ENCODE peak calls at places on chromosomes 6 and 20, in four cellular contexts. One of them, this sample, is unnamed.

GRCh38 chr6:118621799-118622470 is 29.5 kb downstream of the CEP85L start:
- DNase-seq in CD8-positive, alpha-beta T cell: no peak
- DNase-seq in left ventricle myocardium inferior: no peak
- DNase-seq in lower lobe of right lung: no peak
- DNase-seq in this sample: no peak

GRCh38 chr6:90100059-90100665 is 196.5 kb downstream of the BACH2 start:
- DNase-seq in CD8-positive, alpha-beta T cell: no peak
- DNase-seq in left ventricle myocardium inferior: no peak
- DNase-seq in lower lobe of right lung: no peak
- DNase-seq in this sample: no peak

GRCh38 chr20:62366370-62367135 is 559 bp downstream of the LAMA5 start:
- DNase-seq in CD8-positive, alpha-beta T cell: no peak
- DNase-seq in left ventricle myocardium inferior: peak; percentile 47
- DNase-seq in lower lobe of right lung: peak; percentile 76
- DNase-seq in this sample: no peak

GRCh38 chr6:97282726-97283617 is at the start of gene MMS22L:
- DNase-seq in CD8-positive, alpha-beta T cell: peak; percentile 80
- DNase-seq in left ventricle myocardium inferior: peak; percentile 93
- DNase-seq in lower lobe of right lung: peak; percentile 96
- DNase-seq in this sample: peak; percentile 95

GRCh38 chr6:130412556-130413290 is 46.9 kb downstream of the TMEM200A start:
- DNase-seq in CD8-positive, alpha-beta T cell: no peak
- DNase-seq in left ventricle myocardium inferior: no peak
- DNase-seq in lower lobe of right lung: no peak
- DNase-seq in this sample: no peak

GRCh38 chr6:151679081-151679480 is 128.4 kb upstream of the ESR1 start:
- DNase-seq in CD8-positive, alpha-beta T cell: no peak
- DNase-seq in left ventricle myocardium inferior: peak; percentile 38
- DNase-seq in lower lobe of right lung: no peak
- DNase-seq in this sample: no peak

GRCh38 chr20:51703446-51704287 is 64.5 kb downstream of the ATP9A start:
- DNase-seq in CD8-positive, alpha-beta T cell: no peak
- DNase-seq in left ventricle myocardium inferior: no peak
- DNase-seq in lower lobe of right lung: no peak
- DNase-seq in this sample: no peak

GRCh38 chr6:15429146-15430110 is 183.6 kb downstream of the JARID2 start:
- DNase-seq in CD8-positive, alpha-beta T cell: no peak
- DNase-seq in left ventricle myocardium inferior: no peak
- DNase-seq in lower lobe of right lung: no peak
- DNase-seq in this sample: no peak

GRCh38 chr20:41538810-41539596 is 79.2 kb downstream of the CHD6 start:
- DNase-seq in CD8-positive, alpha-beta T cell: no peak
- DNase-seq in left ventricle myocardium inferior: no peak
- DNase-seq in lower lobe of right lung: no peak
- DNase-seq in this sample: no peak

GRCh38 chr6:166464068-166464410 is 81.3 kb upstream of the MPC1 start:
- DNase-seq in CD8-positive, alpha-beta T cell: no peak
- DNase-seq in left ventricle myocardium inferior: no peak
- DNase-seq in lower lobe of right lung: no peak
- DNase-seq in this sample: no peak

GRCh38 chr20:62358171-62358719 is 8.9 kb downstream of the LAMA5 start:
- DNase-seq in CD8-positive, alpha-beta T cell: no peak
- DNase-seq in left ventricle myocardium inferior: peak; percentile 43
- DNase-seq in lower lobe of right lung: no peak
- DNase-seq in this sample: no peak

GRCh38 chr20:56460459-56460858 is 8.0 kb upstream of the RTF2 start:
- DNase-seq in CD8-positive, alpha-beta T cell: peak; percentile 37
- DNase-seq in left ventricle myocardium inferior: no peak
- DNase-seq in lower lobe of right lung: no peak
- DNase-seq in this sample: no peak

GRCh38 chr6:170210651-170211403 is 80.1 kb downstream of the DLL1 start:
- DNase-seq in CD8-positive, alpha-beta T cell: no peak
- DNase-seq in left ventricle myocardium inferior: no peak
- DNase-seq in lower lobe of right lung: no peak
- DNase-seq in this sample: no peak

GRCh38 chr20:62335532-62335931 is 31.6 kb downstream of the LAMA5 start:
- DNase-seq in CD8-positive, alpha-beta T cell: no peak
- DNase-seq in left ventricle myocardium inferior: no peak
- DNase-seq in lower lobe of right lung: no peak
- DNase-seq in this sample: no peak

GRCh38 chr20:59830107-59831023 is 103.1 kb downstream of the SYCP2 start:
- DNase-seq in CD8-positive, alpha-beta T cell: no peak
- DNase-seq in left ventricle myocardium inferior: peak; percentile 41
- DNase-seq in lower lobe of right lung: no peak
- DNase-seq in this sample: no peak

GRCh38 chr6:130836071-130836670 is 9.0 kb downstream of the SMLR1 start:
- DNase-seq in CD8-positive, alpha-beta T cell: no peak
- DNase-seq in left ventricle myocardium inferior: no peak
- DNase-seq in lower lobe of right lung: no peak
- DNase-seq in this sample: no peak

GRCh38 chr6:138907167-138907566 is 80.9 kb downstream of the REPS1 start:
- DNase-seq in CD8-positive, alpha-beta T cell: no peak
- DNase-seq in left ventricle myocardium inferior: no peak
- DNase-seq in lower lobe of right lung: no peak
- DNase-seq in this sample: no peak

GRCh38 chr6:3484240-3484639 is 27.4 kb upstream of the SLC22A23 start:
- DNase-seq in CD8-positive, alpha-beta T cell: no peak
- DNase-seq in left ventricle myocardium inferior: no peak
- DNase-seq in lower lobe of right lung: no peak
- DNase-seq in this sample: no peak

GRCh38 chr6:43171284-43172126 is 436 bp downstream of the SRF start:
- DNase-seq in CD8-positive, alpha-beta T cell: peak; percentile 12
- DNase-seq in left ventricle myocardium inferior: no peak
- DNase-seq in lower lobe of right lung: no peak
- DNase-seq in this sample: no peak

GRCh38 chr20:17281478-17281877 is 54.6 kb downstream of the PCSK2 start:
- DNase-seq in CD8-positive, alpha-beta T cell: no peak
- DNase-seq in left ventricle myocardium inferior: no peak
- DNase-seq in lower lobe of right lung: no peak
- DNase-seq in this sample: peak; percentile 36

GRCh38 chr6:53103993-53104675 is 38.9 kb downstream of the FBXO9 start:
- DNase-seq in CD8-positive, alpha-beta T cell: no peak
- DNase-seq in left ventricle myocardium inferior: no peak
- DNase-seq in lower lobe of right lung: no peak
- DNase-seq in this sample: peak; percentile 18

GRCh38 chr6:68778356-68779020 is 143.4 kb downstream of the ADGRB3 start:
- DNase-seq in CD8-positive, alpha-beta T cell: no peak
- DNase-seq in left ventricle myocardium inferior: no peak
- DNase-seq in lower lobe of right lung: no peak
- DNase-seq in this sample: peak; percentile 10

GRCh38 chr20:59992531-59992930 is 34.3 kb downstream of the CDH26 start:
- DNase-seq in CD8-positive, alpha-beta T cell: no peak
- DNase-seq in left ventricle myocardium inferior: no peak
- DNase-seq in lower lobe of right lung: no peak
- DNase-seq in this sample: peak; percentile 45

GRCh38 chr6:12977851-12978250 is 261.3 kb downstream of the PHACTR1 start:
- DNase-seq in CD8-positive, alpha-beta T cell: no peak
- DNase-seq in left ventricle myocardium inferior: no peak
- DNase-seq in lower lobe of right lung: no peak
- DNase-seq in this sample: no peak

GRCh38 chr6:30935018-30935417 is 3.0 kb upstream of the SFTA2 start:
- DNase-seq in CD8-positive, alpha-beta T cell: no peak
- DNase-seq in left ventricle myocardium inferior: no peak
- DNase-seq in lower lobe of right lung: peak; percentile 72
- DNase-seq in this sample: no peak

GRCh38 chr6:73515204-73516101 is 5.4 kb downstream of the EEF1A1 start:
- DNase-seq in CD8-positive, alpha-beta T cell: no peak
- DNase-seq in left ventricle myocardium inferior: no peak
- DNase-seq in lower lobe of right lung: no peak
- DNase-seq in this sample: peak; percentile 72

GRCh38 chr6:44271914-44272313 is 1.7 kb downstream of the TMEM151B start:
- DNase-seq in CD8-positive, alpha-beta T cell: no peak
- DNase-seq in left ventricle myocardium inferior: no peak
- DNase-seq in lower lobe of right lung: no peak
- DNase-seq in this sample: no peak

GRCh38 chr20:32626859-32627636 is 41.9 kb upstream of the NOL4L start:
- DNase-seq in CD8-positive, alpha-beta T cell: no peak
- DNase-seq in left ventricle myocardium inferior: no peak
- DNase-seq in lower lobe of right lung: no peak
- DNase-seq in this sample: no peak

GRCh38 chr20:53502820-53503219 is 90.8 kb downstream of the ZNF217 start:
- DNase-seq in CD8-positive, alpha-beta T cell: no peak
- DNase-seq in left ventricle myocardium inferior: no peak
- DNase-seq in lower lobe of right lung: no peak
- DNase-seq in this sample: no peak

GRCh38 chr20:53621482-53622246 is 28.0 kb upstream of the ZNF217 start:
- DNase-seq in CD8-positive, alpha-beta T cell: no peak
- DNase-seq in left ventricle myocardium inferior: peak; percentile 35
- DNase-seq in lower lobe of right lung: no peak
- DNase-seq in this sample: no peak

GRCh38 chr6:166515072-166515810 is 71.2 kb downstream of the RAMACL start:
- DNase-seq in CD8-positive, alpha-beta T cell: no peak
- DNase-seq in left ventricle myocardium inferior: no peak
- DNase-seq in lower lobe of right lung: no peak
- DNase-seq in this sample: peak; percentile 15

GRCh38 chr6:29751480-29751879 is 28.2 kb downstream of the HLA-F start:
- DNase-seq in CD8-positive, alpha-beta T cell: no peak
- DNase-seq in left ventricle myocardium inferior: no peak
- DNase-seq in lower lobe of right lung: no peak
- DNase-seq in this sample: no peak
- H3K4me3 ChIP-seq in CD8-positive, alpha-beta T cell: no peak overlapping the region
- H3K4me3 ChIP-seq in left ventricle myocardium inferior: peak overlapping the region; percentile 75
- H3K4me3 ChIP-seq in lower lobe of right lung: peak overlapping the region; percentile 65
- H3K4me3 ChIP-seq in this sample: no peak overlapping the region

GRCh38 chr6:22236626-22237414 is 60.0 kb downstream of the PRL start:
- DNase-seq in CD8-positive, alpha-beta T cell: no peak
- DNase-seq in left ventricle myocardium inferior: no peak
- DNase-seq in lower lobe of right lung: no peak
- DNase-seq in this sample: no peak
- H3K4me3 ChIP-seq in CD8-positive, alpha-beta T cell: no peak overlapping the region
- H3K4me3 ChIP-seq in left ventricle myocardium inferior: no peak overlapping the region
- H3K4me3 ChIP-seq in lower lobe of right lung: no peak overlapping the region
- H3K4me3 ChIP-seq in this sample: no peak overlapping the region

GRCh38 chr20:49288784-49289696 is 11.2 kb upstream of the ZNFX1 start:
- DNase-seq in CD8-positive, alpha-beta T cell: no peak
- DNase-seq in left ventricle myocardium inferior: no peak
- DNase-seq in lower lobe of right lung: no peak
- DNase-seq in this sample: no peak
- H3K4me3 ChIP-seq in CD8-positive, alpha-beta T cell: no peak overlapping the region
- H3K4me3 ChIP-seq in left ventricle myocardium inferior: no peak overlapping the region
- H3K4me3 ChIP-seq in lower lobe of right lung: no peak overlapping the region
- H3K4me3 ChIP-seq in this sample: no peak overlapping the region

DNA sequence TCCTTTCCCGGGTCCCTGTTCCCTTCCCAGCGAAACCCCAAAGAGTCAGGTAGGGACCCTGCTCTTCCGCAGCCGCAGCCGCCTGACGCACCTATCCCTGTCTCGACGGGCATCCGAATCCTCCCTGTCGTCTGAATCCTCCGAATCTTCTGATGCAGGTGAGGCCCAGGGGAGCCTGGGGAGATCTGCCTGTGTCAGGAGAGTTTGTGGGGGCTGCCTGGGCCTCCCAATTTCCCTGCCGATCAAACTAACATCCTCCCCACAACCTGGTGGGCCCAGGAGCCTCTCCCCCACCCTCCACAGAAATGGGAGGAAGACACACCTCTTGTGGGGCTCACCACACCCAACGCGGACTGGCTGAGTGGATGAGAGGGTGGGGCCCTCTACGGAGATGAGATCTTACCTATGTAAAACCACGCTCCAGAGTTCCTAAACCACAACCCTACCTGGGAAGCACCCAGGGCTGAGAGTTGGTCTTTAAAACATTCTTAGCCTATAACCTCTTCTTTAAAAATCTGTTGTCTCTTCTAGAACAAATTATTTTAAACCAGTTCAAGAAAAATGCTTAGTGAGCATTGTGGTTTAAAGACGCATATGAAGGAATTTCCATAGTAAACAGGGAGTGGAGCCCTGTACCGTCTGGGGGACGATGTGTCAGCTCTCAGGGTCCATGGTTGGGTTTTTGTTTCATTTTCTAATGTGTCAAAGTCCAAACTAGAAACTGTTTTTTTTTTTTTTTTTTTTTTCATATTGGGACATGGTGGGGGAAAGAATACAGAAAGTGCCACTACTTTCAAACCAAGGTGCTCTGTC is 1.7 kb downstream of the CDC25B start:
- DNase-seq in CD8-positive, alpha-beta T cell: no peak
- DNase-seq in left ventricle myocardium inferior: no peak
- DNase-seq in lower lobe of right lung: peak; percentile 34
- DNase-seq in this sample: no peak
- H3K4me3 ChIP-seq in CD8-positive, alpha-beta T cell: peak overlapping the region; percentile 66
- H3K4me3 ChIP-seq in left ventricle myocardium inferior: peak overlapping the region; percentile 71
- H3K4me3 ChIP-seq in lower lobe of right lung: peak overlapping the region; percentile 79
- H3K4me3 ChIP-seq in this sample: peak overlapping the region; percentile 83

GRCh38 chr20:44599715-44600114 is 17.3 kb downstream of the PKIG start:
- DNase-seq in CD8-positive, alpha-beta T cell: no peak
- DNase-seq in left ventricle myocardium inferior: no peak
- DNase-seq in lower lobe of right lung: no peak
- DNase-seq in this sample: no peak
- H3K4me3 ChIP-seq in CD8-positive, alpha-beta T cell: no peak overlapping the region
- H3K4me3 ChIP-seq in left ventricle myocardium inferior: peak overlapping the region; percentile 51
- H3K4me3 ChIP-seq in lower lobe of right lung: no peak overlapping the region
- H3K4me3 ChIP-seq in this sample: no peak overlapping the region